ENCODE peak calls at places on chromosome 10, in six cellular contexts. One of them, this sample, is unnamed.
A peak's percentile ranks its signal among the peaks of the same experiment; 100 is the strongest.

GRCh38 chr10:27360581-27361172 is 120.1 kb upstream of the ACBD5 start:
- DNase-seq in CD8-positive, alpha-beta memory T cell: peak; percentile 71
- DNase-seq in mammary epithelial cell: peak; percentile 54
- DNase-seq in CD8-positive, alpha-beta T cell: peak; percentile 63
- DNase-seq in ovary: peak; percentile 17
- DNase-seq in H9: peak; percentile 71
- DNase-seq in this sample: peak; percentile 95

GRCh38 chr10:8424555-8425201 is 370.2 kb downstream of the GATA3 start:
- DNase-seq in CD8-positive, alpha-beta memory T cell: peak; percentile 48
- DNase-seq in mammary epithelial cell: no peak
- DNase-seq in CD8-positive, alpha-beta T cell: no peak
- DNase-seq in ovary: no peak
- DNase-seq in H9: no peak
- DNase-seq in this sample: no peak

GRCh38 chr10:77360121-77360520 is 277.5 kb downstream of the KCNMA1 start:
- DNase-seq in CD8-positive, alpha-beta memory T cell: no peak
- DNase-seq in mammary epithelial cell: peak; percentile 21
- DNase-seq in CD8-positive, alpha-beta T cell: no peak
- DNase-seq in ovary: no peak
- DNase-seq in H9: no peak
- DNase-seq in this sample: no peak

GRCh38 chr10:90197766-90198165 is 496.4 kb downstream of the KIF20B start:
- DNase-seq in CD8-positive, alpha-beta memory T cell: no peak
- DNase-seq in mammary epithelial cell: peak; percentile 88
- DNase-seq in CD8-positive, alpha-beta T cell: no peak
- DNase-seq in ovary: no peak
- DNase-seq in H9: no peak
- DNase-seq in this sample: no peak

GRCh38 chr10:70114902-70115301 is 17.7 kb downstream of the AIFM2 start:
- DNase-seq in CD8-positive, alpha-beta memory T cell: no peak
- DNase-seq in mammary epithelial cell: no peak
- DNase-seq in CD8-positive, alpha-beta T cell: no peak
- DNase-seq in ovary: no peak
- DNase-seq in H9: peak; percentile 45
- DNase-seq in this sample: no peak

GRCh38 chr10:100534726-100535125 is 1.0 kb upstream of the HIF1AN start:
- DNase-seq in CD8-positive, alpha-beta memory T cell: no peak
- DNase-seq in mammary epithelial cell: no peak
- DNase-seq in CD8-positive, alpha-beta T cell: no peak
- DNase-seq in ovary: no peak
- DNase-seq in H9: no peak
- DNase-seq in this sample: peak; percentile 29

GRCh38 chr10:102431452-102432124 is 786 bp downstream of the CUEDC2 start:
- DNase-seq in CD8-positive, alpha-beta memory T cell: no peak
- DNase-seq in mammary epithelial cell: no peak
- DNase-seq in CD8-positive, alpha-beta T cell: no peak
- DNase-seq in ovary: no peak
- DNase-seq in H9: no peak
- DNase-seq in this sample: peak; percentile 71

GRCh38 chr10:128661404-128662197 is 535.4 kb upstream of the MKI67 start:
- DNase-seq in CD8-positive, alpha-beta memory T cell: no peak
- DNase-seq in mammary epithelial cell: no peak
- DNase-seq in CD8-positive, alpha-beta T cell: no peak
- DNase-seq in ovary: no peak
- DNase-seq in H9: no peak
- DNase-seq in this sample: no peak

DNA sequence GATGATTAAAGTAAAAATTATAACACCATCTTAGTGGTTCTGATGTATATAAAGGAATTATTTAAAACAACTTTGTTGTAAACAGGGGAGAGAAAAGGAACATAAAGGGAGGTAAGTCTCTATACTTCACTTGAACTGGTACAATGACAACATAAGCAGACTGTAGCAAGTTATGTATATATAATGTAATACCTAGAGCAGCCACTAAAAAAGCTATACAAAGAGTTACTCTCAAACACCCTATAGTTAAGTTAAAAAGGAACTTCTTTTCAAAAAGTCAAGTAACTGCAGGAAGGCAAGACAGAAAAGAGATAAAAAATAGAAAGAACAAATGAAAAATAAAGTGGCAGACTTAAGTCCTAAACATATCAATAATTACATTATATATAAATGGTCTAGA is 82.3 kb downstream of the ZNF503 start:
- DNase-seq in CD8-positive, alpha-beta memory T cell: no peak
- DNase-seq in mammary epithelial cell: no peak
- DNase-seq in CD8-positive, alpha-beta T cell: no peak
- DNase-seq in ovary: no peak
- DNase-seq in H9: no peak
- DNase-seq in this sample: no peak
- H3K4me1 ChIP-seq in CD8-positive, alpha-beta memory T cell: no peaks in the 10 kb centered on the region
- H3K4me1 ChIP-seq in mammary epithelial cell: no peaks in the 10 kb centered on the region
- H3K4me1 ChIP-seq in CD8-positive, alpha-beta T cell: no peaks in the 10 kb centered on the region
- H3K4me1 ChIP-seq in ovary: no peaks in the 10 kb centered on the region
- H3K4me1 ChIP-seq in H9: no peaks in the 10 kb centered on the region
- H3K4me1 ChIP-seq in this sample: no peaks in the 10 kb centered on the region

DNA sequence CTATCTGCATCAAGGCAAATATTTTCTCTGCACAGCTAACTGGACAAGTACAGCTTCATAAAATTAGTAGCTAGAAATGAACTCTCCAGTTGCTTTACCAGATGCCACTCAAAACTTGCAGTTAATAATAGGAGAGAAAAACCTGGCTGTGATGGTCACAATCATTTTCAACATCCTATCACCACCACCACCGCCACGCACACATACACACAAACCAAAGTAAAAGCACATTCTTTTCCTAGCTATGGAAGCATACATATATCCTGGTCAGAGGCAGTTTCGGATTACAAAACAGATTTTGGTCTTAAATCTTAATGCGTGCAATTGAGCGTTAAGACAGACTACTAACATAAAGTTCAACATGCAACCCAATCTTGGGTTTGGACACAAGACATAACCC is 1.4 kb downstream of the CACUL1 start:
- DNase-seq in CD8-positive, alpha-beta memory T cell: no peak
- DNase-seq in mammary epithelial cell: no peak
- DNase-seq in CD8-positive, alpha-beta T cell: no peak
- DNase-seq in ovary: no peak
- DNase-seq in H9: no peak
- DNase-seq in this sample: peak; percentile 16
- H3K4me1 ChIP-seq in CD8-positive, alpha-beta memory T cell: peaks cover 30% of the 10 kb centered on the region
- H3K4me1 ChIP-seq in mammary epithelial cell: no peaks in the 10 kb centered on the region
- H3K4me1 ChIP-seq in CD8-positive, alpha-beta T cell: peaks cover 34% of the 10 kb centered on the region
- H3K4me1 ChIP-seq in ovary: no peaks in the 10 kb centered on the region
- H3K4me1 ChIP-seq in H9: no peaks in the 10 kb centered on the region
- H3K4me1 ChIP-seq in this sample: peaks cover 8% of the 10 kb centered on the region

GRCh38 chr10:124629410-124629809 is 114.8 kb downstream of the FAM53B start:
- DNase-seq in CD8-positive, alpha-beta memory T cell: no peak
- DNase-seq in mammary epithelial cell: no peak
- DNase-seq in CD8-positive, alpha-beta T cell: no peak
- DNase-seq in ovary: no peak
- DNase-seq in H9: no peak
- DNase-seq in this sample: no peak

GRCh38 chr10:124630551-124630950 is 113.6 kb downstream of the FAM53B start:
- DNase-seq in CD8-positive, alpha-beta memory T cell: no peak
- DNase-seq in mammary epithelial cell: no peak
- DNase-seq in CD8-positive, alpha-beta T cell: no peak
- DNase-seq in ovary: no peak
- DNase-seq in H9: no peak
- DNase-seq in this sample: no peak

GRCh38 chr10:124629842-124630241 is 114.3 kb downstream of the FAM53B start:
- DNase-seq in CD8-positive, alpha-beta memory T cell: no peak
- DNase-seq in mammary epithelial cell: no peak
- DNase-seq in CD8-positive, alpha-beta T cell: no peak
- DNase-seq in ovary: no peak
- DNase-seq in H9: no peak
- DNase-seq in this sample: no peak

GRCh38 chr10:124632566-124632965 is 111.6 kb downstream of the FAM53B start:
- DNase-seq in CD8-positive, alpha-beta memory T cell: no peak
- DNase-seq in mammary epithelial cell: peak; percentile 79
- DNase-seq in CD8-positive, alpha-beta T cell: no peak
- DNase-seq in ovary: no peak
- DNase-seq in H9: no peak
- DNase-seq in this sample: no peak

DNA sequence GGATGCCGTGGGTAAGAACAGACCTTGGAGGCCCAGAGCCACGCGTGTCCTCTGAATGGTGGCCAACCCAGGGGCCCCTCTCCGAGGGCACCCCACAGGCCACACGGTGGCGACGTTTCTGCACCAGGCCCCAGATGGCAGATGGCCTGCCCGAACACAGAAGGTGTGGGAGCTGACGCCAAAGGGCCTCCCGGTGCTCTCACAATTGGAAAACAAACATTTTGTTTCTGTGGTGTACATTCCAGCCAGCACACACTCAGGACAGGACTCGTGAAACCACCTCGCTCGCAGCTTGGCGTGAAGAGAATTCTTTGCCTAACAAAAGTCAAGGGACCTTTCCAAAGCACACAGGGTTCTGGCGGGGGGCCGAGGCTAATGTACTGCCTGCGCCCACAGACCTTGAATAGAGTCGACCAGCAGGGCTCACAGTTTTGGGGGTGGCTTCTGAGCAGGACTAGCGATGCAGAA is 112.1 kb downstream of the FAM53B start:
- DNase-seq in CD8-positive, alpha-beta memory T cell: peak; percentile 34
- DNase-seq in mammary epithelial cell: peak; percentile 82
- DNase-seq in CD8-positive, alpha-beta T cell: no peak
- DNase-seq in ovary: peak; percentile 84
- DNase-seq in H9: peak; percentile 56
- DNase-seq in this sample: no peak
- H3K4me1 ChIP-seq in CD8-positive, alpha-beta memory T cell: peaks cover 64% of the 10 kb centered on the region
- H3K4me1 ChIP-seq in mammary epithelial cell: peaks cover 33% of the 10 kb centered on the region
- H3K4me1 ChIP-seq in CD8-positive, alpha-beta T cell: peaks cover 53% of the 10 kb centered on the region
- H3K4me1 ChIP-seq in ovary: peaks cover 47% of the 10 kb centered on the region
- H3K4me1 ChIP-seq in H9: no peaks in the 10 kb centered on the region
- H3K4me1 ChIP-seq in this sample: peaks cover 18% of the 10 kb centered on the region

DNA sequence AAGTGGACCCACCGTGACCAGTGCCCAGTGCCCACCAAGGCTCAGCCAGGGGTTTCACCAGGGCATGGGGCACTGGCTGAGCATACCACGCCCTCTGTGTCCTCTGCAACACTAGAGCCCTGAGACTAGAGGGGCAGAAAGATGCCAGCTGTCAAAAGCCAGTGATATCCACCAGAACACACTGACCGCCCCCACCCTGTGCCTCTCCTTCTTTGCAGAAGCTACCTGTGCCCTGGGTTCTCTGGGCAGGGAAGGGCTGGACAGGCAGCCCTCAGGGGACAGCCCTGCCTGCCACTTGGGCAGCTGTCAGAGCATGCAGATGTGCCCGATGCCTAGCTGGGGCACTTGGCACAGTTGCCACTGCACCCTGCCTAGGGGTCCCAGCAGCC is 494 bp downstream of the VSIR start:
- DNase-seq in CD8-positive, alpha-beta memory T cell: no peak
- DNase-seq in mammary epithelial cell: peak; percentile 12
- DNase-seq in CD8-positive, alpha-beta T cell: no peak
- DNase-seq in ovary: no peak
- DNase-seq in H9: no peak
- DNase-seq in this sample: no peak
- H3K4me1 ChIP-seq in CD8-positive, alpha-beta memory T cell: peaks cover 73% of the 10 kb centered on the region
- H3K4me1 ChIP-seq in mammary epithelial cell: peaks cover 53% of the 10 kb centered on the region
- H3K4me1 ChIP-seq in CD8-positive, alpha-beta T cell: peaks cover 67% of the 10 kb centered on the region
- H3K4me1 ChIP-seq in ovary: peaks cover 24% of the 10 kb centered on the region
- H3K4me1 ChIP-seq in H9: no peaks in the 10 kb centered on the region
- H3K4me1 ChIP-seq in this sample: peaks cover 26% of the 10 kb centered on the region

DNA sequence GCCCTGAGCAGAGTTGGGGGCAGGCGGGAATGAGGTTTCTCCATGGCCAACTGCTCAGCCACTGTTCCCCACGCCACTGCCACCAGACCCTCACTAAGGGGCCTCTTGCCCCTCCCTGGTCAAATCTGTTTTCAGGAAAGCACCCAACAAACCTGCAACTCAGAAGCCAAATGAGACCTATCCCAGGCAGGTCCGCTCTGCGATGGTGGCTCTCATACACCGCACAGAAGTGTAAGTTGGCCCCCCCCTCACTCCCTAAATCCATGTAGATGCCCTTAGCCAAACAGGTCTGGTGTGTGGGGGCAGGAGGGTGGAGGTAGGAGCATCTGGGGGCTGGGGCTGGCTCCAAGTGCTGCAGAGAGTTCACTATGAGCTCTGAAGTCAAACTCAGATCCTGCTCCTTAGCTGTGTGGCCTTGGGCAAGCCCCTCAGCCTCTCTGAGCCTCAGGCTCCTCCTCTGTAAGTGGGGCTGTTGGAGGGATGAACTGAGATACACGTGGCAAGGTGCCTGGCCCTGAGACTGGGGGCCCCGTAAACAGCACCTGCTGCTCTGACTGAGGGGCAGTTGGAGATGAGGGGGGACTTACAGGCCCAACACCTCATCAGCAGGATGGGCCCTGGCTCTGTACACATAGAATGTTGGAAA is 1.1 kb downstream of the MMRN2 start:
- DNase-seq in CD8-positive, alpha-beta memory T cell: no peak
- DNase-seq in mammary epithelial cell: no peak
- DNase-seq in CD8-positive, alpha-beta T cell: no peak
- DNase-seq in ovary: no peak
- DNase-seq in H9: no peak
- DNase-seq in this sample: no peak
- H3K4me1 ChIP-seq in CD8-positive, alpha-beta memory T cell: peaks cover 1% of the 10 kb centered on the region
- H3K4me1 ChIP-seq in mammary epithelial cell: peaks cover 47% of the 10 kb centered on the region
- H3K4me1 ChIP-seq in CD8-positive, alpha-beta T cell: peaks cover under 1% of the 10 kb centered on the region
- H3K4me1 ChIP-seq in ovary: peaks cover 42% of the 10 kb centered on the region
- H3K4me1 ChIP-seq in H9: peaks cover 11% of the 10 kb centered on the region
- H3K4me1 ChIP-seq in this sample: peaks cover 34% of the 10 kb centered on the region